ENCODE peak calls at places on chromosomes 11 and 22, in five cellular contexts. L is M059J; J is stimulated activated CD4-positive, alpha-beta T cell treated with anti-CD3 and anti-CD28 coated beads, Interleukin-2, amount 100 ng/mL, for 24 hours; Z is fibroblast of pulmonary artery; G is aorta. Q is an unnamed sample.

GRCh38 chr11:113896156-113896879 is 8.3 kb upstream of the HTR3B start:
- DNase-seq in Z (peak), G (no peak), J (peak), L (peak), Q (no peak)

GRCh38 chr11:35151896-35152295 is 12.9 kb downstream of the CD44 start:
- DNase-seq in Z (no peak), L (peak), G (no peak), J (no peak), Q (no peak)

GRCh38 chr22:29524440-29525191 is 28.9 kb downstream of the THOC5 start:
- DNase-seq in J (peak), L (peak), Z (peak), G (no peak), Q (no peak)

GRCh38 chr11:45444796-45445195 is 158.7 kb upstream of the SYT13 start:
- DNase-seq in Z (no peak), G (no peak), L (peak), J (no peak), Q (no peak)

GRCh38 chr22:19130959-19131684 is at the start of gene TSSK2:
- DNase-seq in G (no peak), J (no peak), Z (no peak), L (no peak), Q (no peak)

GRCh38 chr22:17348464-17349103 is 20.7 kb upstream of the CECR2 start:
- DNase-seq in Z (no peak), J (no peak), G (no peak), L (no peak), Q (no peak)

GRCh38 chr22:33472462-33473344 is 414.5 kb upstream of the SYN3 start:
- DNase-seq in J (no peak), L (no peak), Z (no peak), G (no peak), Q (no peak)

GRCh38 chr22:50148166-50148500 is 22.4 kb upstream of the PANX2 start:
- DNase-seq in J (no peak), Z (no peak), L (no peak), G (no peak), Q (no peak)

GRCh38 chr22:41030891-41031290 is 61.5 kb upstream of the EP300 start:
- DNase-seq in Z (peak), G (no peak), L (peak), J (no peak), Q (no peak)

GRCh38 chr11:109729761-109730160 is 307.8 kb downstream of the C11orf87 start:
- DNase-seq in J (no peak), G (no peak), L (no peak), Z (no peak), Q (no peak)

Q was measured in dermis microvascular lymphatic vessel endothelial cell.